ENCODE peak calls at places on chromosomes 5 and 9, in seven cellular contexts. S, R, N, Q, F, G and Y are unnamed samples.

GRCh38 chr5:23631283-23632045 is 124.1 kb downstream of the PRDM9 start:
- DNase-seq in S (peak; percentile 4), R (no peak), N (peak; percentile 36), Q (no peak), F (no peak), G (no peak), Y (no peak)

GRCh38 chr9:137457406-137458193 is 1.5 kb downstream of the NSMF start:
- DNase-seq in S (no peak), R (no peak), N (no peak), Q (no peak), F (no peak), G (no peak), Y (peak; percentile 45)

GRCh38 chr9:94801685-94802084 is 75.2 kb downstream of the AOPEP start:
- DNase-seq in S (peak; percentile 92), R (no peak), N (no peak), Q (no peak), F (no peak), G (no peak), Y (no peak)

GRCh38 chr9:109062543-109062942 is 49.2 kb upstream of the CTNNAL1 start:
- DNase-seq in S (no peak), R (no peak), N (no peak), Q (no peak), F (no peak), G (no peak), Y (no peak)

GRCh38 chr5:74312746-74313145 is 327.8 kb downstream of the ENC1 start:
- DNase-seq in S (peak; percentile 92), R (no peak), N (no peak), Q (no peak), F (no peak), G (no peak), Y (no peak)

GRCh38 chr5:108743344-108743743 is 4.4 kb upstream of the FER start:
- DNase-seq in S (peak; percentile 69), R (no peak), N (no peak), Q (no peak), F (no peak), G (no peak), Y (no peak)

GRCh38 chr5:96007051-96007450 is 45.4 kb upstream of the ELL2 start:
- DNase-seq in S (no peak), R (no peak), N (no peak), Q (no peak), F (no peak), G (no peak), Y (no peak)

GRCh38 chr5:26343801-26344310 is 694.5 kb downstream of the CDH9 start:
- DNase-seq in S (no peak), R (no peak), N (no peak), Q (no peak), F (no peak), G (no peak), Y (no peak)

GRCh38 chr5:61303348-61303747 is 28.7 kb upstream of the ZSWIM6 start:
- DNase-seq in S (no peak), R (no peak), N (no peak), Q (no peak), F (no peak), G (no peak), Y (no peak)

GRCh38 chr9:128498911-128499310 is 5.6 kb upstream of the GLE1 start:
- DNase-seq in S (no peak), R (no peak), N (no peak), Q (no peak), F (no peak), G (no peak), Y (no peak)

GRCh38 chr9:96133296-96134010 is 168.5 kb downstream of the HSD17B3 start:
- DNase-seq in S (no peak), R (no peak), N (no peak), Q (no peak), F (no peak), G (no peak), Y (no peak)

GRCh38 chr5:176697929-176698520 is 50.7 kb downstream of the TSPAN17 start:
- DNase-seq in S (no peak), R (peak; percentile 86), N (no peak), Q (no peak), F (no peak), G (no peak), Y (no peak)

GRCh38 chr9:93898502-93899426 is 56.4 kb downstream of the BARX1 start:
- DNase-seq in S (no peak), R (peak; percentile 21), N (no peak), Q (no peak), F (no peak), G (no peak), Y (peak; percentile 37)

GRCh38 chr9:34505370-34506120 is 17.2 kb downstream of the ENHO start:
- DNase-seq in S (peak; percentile 13), R (no peak), N (no peak), Q (no peak), F (peak; percentile 13), G (no peak), Y (no peak)

DNA sequence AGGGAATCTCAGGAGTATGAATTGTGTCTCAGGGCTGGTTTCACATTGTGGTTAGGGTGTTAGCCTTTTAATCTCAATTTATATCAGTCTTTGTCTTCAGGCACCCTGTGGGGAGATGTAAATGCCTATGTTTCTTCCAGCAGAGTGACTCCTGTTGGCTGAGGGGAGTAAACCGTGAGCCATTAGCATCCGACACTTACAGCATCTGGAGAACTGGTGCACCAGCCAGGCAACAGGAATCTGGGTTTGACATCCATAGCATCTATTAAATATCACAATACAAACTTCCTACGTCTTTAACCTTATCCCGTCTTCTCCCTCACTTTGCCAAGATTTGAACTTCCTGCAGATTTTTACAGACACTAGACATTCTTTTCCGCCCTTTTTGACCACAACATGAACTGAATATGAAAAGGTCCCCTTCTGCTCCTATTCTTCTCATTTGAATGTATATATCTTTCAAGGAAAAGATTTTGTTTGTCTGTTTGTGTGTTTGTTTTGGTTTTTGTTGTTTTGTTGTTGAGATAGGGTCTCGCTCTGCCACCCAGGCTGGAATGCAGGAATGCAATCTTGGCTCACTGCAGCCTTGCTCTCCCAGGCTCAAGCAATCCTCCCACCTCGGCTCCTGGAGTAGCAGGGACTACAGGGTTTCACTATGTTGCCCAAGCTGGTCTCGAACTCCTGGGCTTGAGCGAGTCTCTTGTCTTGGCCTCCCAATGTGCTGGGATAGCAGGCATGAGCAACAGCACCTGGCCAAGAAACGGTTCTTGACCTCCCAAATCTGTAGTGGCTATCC is 626.2 kb downstream of the TLR4 start:
- DNase-seq in S (peak; percentile 58), R (peak; percentile 33), N (no peak), Q (no peak), F (no peak), G (no peak), Y (no peak)
- TF ChIP-seq CTCF in S (no peak), R (peak; percentile 28), N (no peak), Q (no peak), F (no peak), G (no peak), Y (no peak)

DNA sequence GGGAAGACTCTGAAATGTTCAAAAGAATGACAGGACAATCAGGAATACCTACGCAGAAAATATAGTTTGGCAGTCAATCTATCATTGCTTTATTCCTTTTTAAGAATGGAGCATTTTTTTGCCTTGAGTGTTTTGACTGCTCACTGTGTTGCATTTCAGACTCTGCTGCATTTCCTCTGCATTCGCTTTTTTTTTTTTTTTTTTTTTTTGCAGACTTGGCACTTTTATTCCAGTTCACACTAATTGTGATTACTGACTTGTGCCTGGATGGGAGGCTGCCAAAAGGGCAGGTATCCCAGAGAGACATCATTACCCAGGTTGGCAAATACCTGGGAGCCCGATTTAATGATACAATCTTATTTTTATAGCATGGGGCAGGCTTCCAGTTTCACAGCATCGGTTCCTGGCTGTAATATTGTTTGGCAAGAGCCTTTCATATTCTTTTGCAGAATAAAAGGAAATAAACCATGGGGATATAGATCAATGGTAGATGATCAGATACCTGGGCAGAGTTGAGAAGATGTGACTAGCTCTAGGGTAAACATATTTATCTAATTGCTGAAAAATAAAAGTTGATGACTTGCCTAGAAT is 1132.6 kb downstream of the MAT2B start:
- DNase-seq in S (no peak), R (no peak), N (no peak), Q (no peak), F (no peak), G (no peak), Y (no peak)
- TF ChIP-seq CTCF in S (no peak), R (no peak), N (no peak), Q (no peak), F (no peak), G (no peak), Y (no peak)

DNA sequence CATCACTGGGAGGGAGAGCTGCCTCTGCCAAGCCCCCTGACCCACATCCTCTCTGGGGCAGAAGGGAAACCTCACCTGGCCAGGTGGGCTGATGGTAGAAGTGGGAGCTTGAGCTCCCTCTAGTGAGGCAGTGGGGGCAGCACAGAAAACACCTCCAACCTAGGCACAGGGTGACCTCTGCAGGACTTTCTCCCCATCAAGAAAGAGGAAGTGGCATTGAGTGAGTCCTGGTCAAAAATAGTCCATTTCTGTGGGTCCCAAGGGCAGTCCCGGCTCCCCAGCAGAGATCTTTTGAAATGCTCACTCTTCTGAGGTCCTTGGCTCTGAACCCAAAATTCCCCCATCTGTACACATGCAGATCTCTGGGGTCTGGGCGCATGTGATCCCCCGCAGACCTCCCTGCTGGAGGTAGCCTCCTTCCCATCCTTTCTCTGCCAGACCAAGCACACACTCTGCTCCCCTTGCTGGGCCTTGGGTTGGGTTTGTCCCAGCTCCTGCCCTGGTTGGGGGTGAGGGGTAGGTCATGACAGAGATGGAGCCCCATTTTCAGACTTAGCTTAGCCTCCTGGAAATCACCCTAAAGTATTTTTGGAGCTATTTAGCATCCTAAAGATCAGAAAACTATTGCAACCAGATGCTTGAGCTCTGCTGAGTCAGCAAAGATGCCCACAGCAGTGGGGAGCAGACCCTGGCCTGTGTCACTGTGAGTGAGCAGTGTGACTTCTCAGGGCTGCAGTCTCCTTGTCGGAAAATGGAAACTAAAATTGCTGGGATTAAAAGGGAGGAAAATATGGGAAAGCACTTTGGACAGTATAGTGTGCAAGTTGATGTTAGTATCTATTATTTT is 41.6 kb upstream of the LCP2 start:
- DNase-seq in S (no peak), R (peak; percentile 76), N (no peak), Q (peak; percentile 18), F (no peak), G (no peak), Y (peak; percentile 64)
- TF ChIP-seq CTCF in S (no peak), R (peak; percentile 86), N (peak; percentile 32), Q (peak; percentile 21), F (peak; percentile 5), G (peak; percentile 49), Y (peak; percentile 84)

GRCh38 chr9:133637451-133638055 is 1.4 kb downstream of the DBH start:
- DNase-seq in S (no peak), R (no peak), N (no peak), Q (no peak), F (no peak), G (no peak), Y (no peak)

GRCh38 chr9:133638711-133639110 is 2.5 kb downstream of the DBH start:
- DNase-seq in S (no peak), R (no peak), N (no peak), Q (no peak), F (no peak), G (no peak), Y (no peak)

GRCh38 chr9:133636902-133637301 is 739 bp downstream of the DBH start:
- DNase-seq in S (no peak), R (no peak), N (no peak), Q (no peak), F (no peak), G (no peak), Y (no peak)

GRCh38 chr9:133639613-133640012 is 3.5 kb downstream of the DBH start:
- DNase-seq in S (no peak), R (no peak), N (no peak), Q (no peak), F (no peak), G (no peak), Y (no peak)

GRCh38 chr9:133638076-133638475 is 1.9 kb downstream of the DBH start:
- DNase-seq in S (no peak), R (no peak), N (no peak), Q (no peak), F (no peak), G (no peak), Y (no peak)
- TF ChIP-seq CTCF in S (no peak), R (no peak), N (no peak), Q (no peak), F (no peak), G (no peak), Y (no peak)